ENCODE peak calls at places on chromosome 6, in eight cellular contexts. H is MM.1S, F is neuronal stem cell, A is H9, X is mammary epithelial cell, R is IMR-90, O is colonic mucosa, W is HepG2. Y is an unnamed sample.

GRCh38 chr6:157689875-157690274 is 133.2 kb upstream of the SNX9 start:
- DNase-seq in H (no peak), F (no peak), A (no peak), X (no peak), R (no peak), O (no peak), W (no peak), Y (no peak)

GRCh38 chr6:27129095-27129815 is 118.2 kb upstream of the PRSS16 start:
- DNase-seq in H (no peak), F (no peak), A (no peak), X (no peak), R (peak; percentile 38), O (no peak), W (no peak), Y (no peak)

GRCh38 chr6:35185302-35185681 is 28.5 kb upstream of the SCUBE3 start:
- DNase-seq in H (no peak), F (no peak), A (no peak), X (no peak), R (peak; percentile 51), O (no peak), W (peak; percentile 82), Y (no peak)

GRCh38 chr6:105278035-105278434 is 98.2 kb upstream of the POPDC3 start:
- DNase-seq in H (no peak), F (no peak), A (no peak), X (no peak), R (no peak), O (no peak), W (no peak), Y (no peak)

GRCh38 chr6:110048221-110048875 is 70.2 kb downstream of the GPR6 start:
- DNase-seq in H (no peak), F (no peak), A (no peak), X (no peak), R (no peak), O (no peak), W (no peak), Y (peak; percentile 39)

GRCh38 chr6:114151070-114151685 is 180.2 kb upstream of the HDAC2 start:
- DNase-seq in H (no peak), F (no peak), A (no peak), X (no peak), R (no peak), O (no peak), W (no peak), Y (no peak)

GRCh38 chr6:63496388-63496804 is 75.9 kb upstream of the LOC128125822 start:
- DNase-seq in H (no peak), F (no peak), A (no peak), X (no peak), R (no peak), O (peak; percentile 73), W (peak; percentile 70), Y (no peak)

GRCh38 chr6:11318835-11319813 is 86.7 kb upstream of the NEDD9 start:
- DNase-seq in H (no peak), F (no peak), A (no peak), X (peak; percentile 12), R (no peak), O (no peak), W (no peak), Y (no peak)

GRCh38 chr6:105428342-105428957 is 25.6 kb upstream of the PREP start:
- DNase-seq in H (no peak), F (no peak), A (no peak), X (peak; percentile 82), R (peak; percentile 74), O (no peak), W (peak; percentile 92), Y (no peak)

GRCh38 chr6:36547646-36548400 is 544 bp upstream of the STK38 start:
- DNase-seq in H (no peak), F (no peak), A (peak; percentile 28), X (no peak), R (no peak), O (no peak), W (no peak), Y (peak; percentile 54)

GRCh38 chr6:17584241-17584803 is 15.8 kb upstream of the FAM8A1 start:
- DNase-seq in H (peak; percentile 42), F (peak; percentile 49), A (no peak), X (peak; percentile 58), R (peak; percentile 86), O (no peak), W (peak; percentile 67), Y (peak; percentile 53)

GRCh38 chr6:51049983-51050877 is 231.6 kb downstream of the TFAP2B start:
- DNase-seq in H (no peak), F (peak; percentile 1), A (no peak), X (peak; percentile 37), R (no peak), O (no peak), W (no peak), Y (no peak)

GRCh38 chr6:24779416-24779815 is 4.7 kb downstream of the GMNN start:
- DNase-seq in H (no peak), F (no peak), A (no peak), X (no peak), R (peak; percentile 30), O (no peak), W (peak; percentile 89), Y (no peak)

GRCh38 chr6:161104966-161105365 is 113.4 kb downstream of the MAP3K4 start:
- DNase-seq in H (no peak), F (no peak), A (no peak), X (peak; percentile 40), R (peak; percentile 33), O (no peak), W (no peak), Y (no peak)

GRCh38 chr6:124434416-124434815 is 527.8 kb upstream of the RNF217 start:
- DNase-seq in H (no peak), F (no peak), A (no peak), X (no peak), R (no peak), O (no peak), W (no peak), Y (no peak)

GRCh38 chr6:49551866-49552129 is 1.3 kb downstream of the C6orf141 start:
- DNase-seq in H (peak; percentile 23), F (no peak), A (no peak), X (no peak), R (no peak), O (no peak), W (no peak), Y (no peak)

GRCh38 chr6:129849456-129849855 is 11.7 kb downstream of the TMEM244 start:
- DNase-seq in H (no peak), F (no peak), A (no peak), X (peak; percentile 89), R (peak; percentile 88), O (no peak), W (no peak), Y (no peak)

DNA sequence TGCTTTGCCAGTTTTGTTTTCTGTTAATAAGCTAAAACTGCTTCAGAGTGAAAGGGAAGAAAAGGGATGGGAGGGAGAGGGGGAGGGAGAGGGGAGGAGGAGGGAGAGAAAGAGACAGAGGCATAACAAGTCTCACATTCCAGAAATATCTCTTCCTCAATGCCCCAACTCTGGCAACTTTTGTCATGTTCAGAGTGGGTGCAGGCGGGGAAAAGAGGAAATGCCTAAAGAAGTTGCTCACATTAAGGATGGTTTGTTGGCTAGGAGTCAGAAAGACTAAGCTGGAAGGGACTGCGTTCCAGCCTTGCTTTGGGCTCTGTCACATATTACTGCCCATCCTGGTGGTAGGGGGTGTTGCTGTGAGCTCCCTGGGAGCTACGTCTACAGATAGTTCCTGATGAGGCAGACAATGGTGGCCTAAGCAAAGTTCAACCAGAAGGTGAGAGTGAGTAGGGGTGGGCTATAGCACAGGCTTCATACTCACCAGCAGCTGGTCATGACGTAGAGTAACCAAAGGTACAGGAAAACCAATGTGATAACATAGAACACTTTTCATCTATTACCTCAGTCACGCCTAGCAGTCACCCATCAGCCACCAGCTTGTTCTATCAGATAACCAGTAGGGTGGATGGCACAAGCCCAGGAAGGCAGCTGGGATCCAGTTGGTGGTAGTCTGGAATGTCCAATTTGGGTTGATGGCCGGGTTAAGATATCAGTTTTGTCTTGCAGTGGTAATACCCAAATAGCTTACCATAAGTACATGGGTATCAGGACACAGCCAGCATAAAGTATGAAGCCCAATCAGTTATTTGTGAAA is 2.1 kb downstream of the TSPYL4 start:
- DNase-seq in H (no peak), F (no peak), A (peak; percentile 39), X (peak; percentile 42), R (peak; percentile 80), O (no peak), W (no peak), Y (peak; percentile 69)
- H3K9ac ChIP-seq in H (no peak overlapping the region), F (no peak overlapping the region), A (no peak overlapping the region), X (no peak overlapping the region), R (peak overlapping the region; percentile 68), O (no peak overlapping the region), W (no peak overlapping the region), Y (no peak overlapping the region)

GRCh38 chr6:13767121-13767794 is 47.1 kb downstream of the MCUR1 start:
- DNase-seq in H (no peak), F (no peak), A (peak; percentile 50), X (no peak), R (peak; percentile 44), O (peak; percentile 42), W (no peak), Y (peak; percentile 58)
- H3K9ac ChIP-seq in H (no peak overlapping the region), F (no peak overlapping the region), A (no peak overlapping the region), X (peak overlapping the region; percentile 21), R (no peak overlapping the region), O (no peak overlapping the region), W (no peak overlapping the region), Y (no peak overlapping the region)

GRCh38 chr6:30647039-30647801 is at the start of gene C6orf136:
- DNase-seq in H (peak; percentile 94), F (peak; percentile 89), A (peak; percentile 94), X (peak; percentile 83), R (peak; percentile 91), O (peak; percentile 75), W (peak; percentile 91), Y (peak; percentile 95)
- H3K9ac ChIP-seq in H (peak within 1 kb of the TSS; percentile 96), F (peak within 1 kb of the TSS; percentile 98), A (peak within 1 kb of the TSS; percentile 70), X (peak within 1 kb of the TSS; percentile 71), R (peak within 1 kb of the TSS; percentile 85), O (peak within 1 kb of the TSS; percentile 99), W (peak within 1 kb of the TSS; percentile 88), Y (peak within 1 kb of the TSS; percentile 51)

DNA sequence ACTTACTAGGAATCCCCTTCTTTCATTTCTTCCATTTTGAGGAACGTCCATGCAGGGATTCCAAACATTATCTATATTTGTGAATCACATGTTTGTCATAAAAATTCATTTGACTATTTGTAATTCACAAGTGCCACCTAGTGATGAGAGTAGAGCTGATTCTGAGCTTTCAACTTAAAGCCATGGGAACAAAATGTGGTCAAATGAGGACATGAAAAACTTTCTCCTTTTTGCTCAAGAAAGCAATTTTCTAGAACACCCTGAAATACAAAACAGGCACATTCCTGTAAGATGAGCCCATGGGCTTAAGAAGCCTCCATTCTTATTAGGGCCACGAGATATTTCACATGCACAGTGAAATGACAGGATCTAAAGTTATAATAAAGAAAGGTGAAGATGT is 12.3 kb downstream of the MAP3K7 start:
- DNase-seq in H (no peak), F (no peak), A (no peak), X (no peak), R (peak; percentile 46), O (no peak), W (no peak), Y (no peak)
- H3K9ac ChIP-seq in H (no peak overlapping the region), F (no peak overlapping the region), A (no peak overlapping the region), X (no peak overlapping the region), R (no peak overlapping the region), O (no peak overlapping the region), W (no peak overlapping the region), Y (no peak overlapping the region)

Y was measured in endodermal cell.